ENCODE peak calls at places on chromosomes 4 and X, in six cellular contexts. W, F, J, O, V and N are unnamed samples.
A peak's percentile ranks its signal among the peaks of the same experiment; 100 is the strongest.

GRCh38 chrX:40878821-40879571 is 143.7 kb upstream of the MED14 start:
- DNase-seq in V (no peak), J (no peak), W (no peak), F (peak; percentile 13), O (no peak), N (no peak)

GRCh38 chr4:58261526-58261925 is 1151.3 kb upstream of the IGFBP7 start:
- DNase-seq in O (no peak), W (no peak), F (no peak), V (no peak), J (no peak), N (no peak)

GRCh38 chr4:1403591-1404572 is 2.4 kb downstream of the NKX1-1 start:
- DNase-seq in J (no peak), O (peak; percentile 47), V (no peak), F (no peak), W (no peak), N (no peak)

GRCh38 chrX:88560673-88561330 is 186.2 kb upstream of the CPXCR1 start:
- DNase-seq in J (no peak), F (peak; percentile 8), O (no peak), V (no peak), W (no peak), N (no peak)

GRCh38 chrX:143788265-143788664 is 67.7 kb upstream of the SPANXN2 start:
- DNase-seq in J (no peak), F (peak; percentile 31), O (no peak), W (no peak), V (peak; percentile 46), N (no peak)

GRCh38 chrX:28576117-28576516 is 11.1 kb upstream of the IL1RAPL1 start:
- DNase-seq in F (no peak), W (no peak), J (no peak), O (no peak), V (no peak), N (no peak)

GRCh38 chr4:173934201-173934600 is 349.3 kb downstream of the FBXO8 start:
- DNase-seq in W (no peak), J (peak; percentile 9), F (no peak), V (peak; percentile 58), O (no peak), N (no peak)

GRCh38 chr4:163193717-163194116 is 27.0 kb upstream of the NAF1 start:
- DNase-seq in V (no peak), W (no peak), O (no peak), J (no peak), F (no peak), N (no peak)

GRCh38 chrX:68232206-68232605 is 201.1 kb downstream of the OPHN1 start:
- DNase-seq in J (peak; percentile 9), V (no peak), F (no peak), W (no peak), O (no peak), N (no peak)

GRCh38 chr4:54971474-54971950 is 153.9 kb downstream of the KDR start:
- DNase-seq in V (peak; percentile 63), O (no peak), F (peak; percentile 60), J (peak; percentile 47), W (peak; percentile 21), N (no peak)

GRCh38 chr4:54254915-54255246 is 25.8 kb downstream of the PDGFRA start:
- DNase-seq in F (no peak), O (no peak), J (no peak), V (peak; percentile 50), W (no peak), N (no peak)

GRCh38 chr4:124018383-124019317 is 622.1 kb downstream of the SPRY1 start:
- DNase-seq in F (no peak), J (peak; percentile 61), O (peak; percentile 61), W (peak; percentile 66), V (peak; percentile 93), N (no peak)

GRCh38 chr4:165199286-165199685 is 8.1 kb upstream of the KLHL2 start:
- DNase-seq in W (no peak), O (no peak), V (no peak), F (no peak), J (peak; percentile 26), N (no peak)

GRCh38 chrX:63275127-63275526 is 76.0 kb downstream of the SPIN4 start:
- DNase-seq in F (peak; percentile 22), J (peak; percentile 35), V (peak; percentile 25), W (no peak), O (peak; percentile 54), N (no peak)

GRCh38 chrX:131747173-131747572 is 203.3 kb downstream of the OR13H1 start:
- DNase-seq in J (peak; percentile 16), W (no peak), F (no peak), V (peak; percentile 88), O (peak; percentile 65), N (no peak)

GRCh38 chrX:136260801-136261200 is 9.6 kb upstream of the MAP7D3 start:
- DNase-seq in J (peak; percentile 83), W (no peak), O (no peak), F (no peak), V (peak; percentile 84), N (no peak)

GRCh38 chrX:153669901-153670731 is 3.5 kb downstream of the PNCK start:
- DNase-seq in V (no peak), O (peak; percentile 49), J (no peak), F (no peak), W (no peak), N (no peak)

GRCh38 chrX:115174548-115174947 is 14.7 kb upstream of the RBMXL3 start:
- DNase-seq in O (no peak), J (no peak), V (no peak), F (no peak), W (no peak), N (no peak)

GRCh38 chr4:172842759-172843158 is 325.9 kb upstream of the GALNT7 start:
- DNase-seq in W (no peak), V (no peak), J (no peak), F (peak; percentile 75), O (no peak), N (no peak)

GRCh38 chr4:1169691-1170096 is 2.7 kb downstream of the SPON2 start:
- DNase-seq in V (no peak), W (no peak), J (no peak), O (no peak), F (no peak), N (no peak)

GRCh38 chr4:24322517-24322916 is 261.8 kb downstream of the DHX15 start:
- DNase-seq in J (peak; percentile 46), F (no peak), O (no peak), V (peak; percentile 52), W (no peak), N (no peak)

GRCh38 chr4:158938462-158939044 is 164.3 kb upstream of the RAPGEF2 start:
- DNase-seq in F (no peak), J (peak; percentile 13), V (peak; percentile 75), W (no peak), O (no peak), N (no peak)

GRCh38 chrX:68685722-68686683 is 38.5 kb downstream of the STARD8 start:
- DNase-seq in O (no peak), J (peak; percentile 72), V (peak; percentile 85), W (no peak), F (peak; percentile 50), N (no peak)

GRCh38 chrX:129979207-129979920 is 3.1 kb upstream of the BCORL1 start:
- DNase-seq in W (no peak), V (no peak), F (peak; percentile 51), J (no peak), O (no peak), N (no peak)

GRCh38 chr4:78356251-78356650 is 195.3 kb upstream of the ANXA3 start:
- DNase-seq in W (no peak), J (no peak), F (no peak), O (no peak), V (no peak), N (no peak)

GRCh38 chr4:24763631-24764302 is 31.6 kb upstream of the SOD3 start:
- DNase-seq in W (peak; percentile 69), J (peak; percentile 86), F (no peak), V (peak; percentile 57), O (no peak), N (no peak)

GRCh38 chr4:32031026-32031425 is 1310.9 kb downstream of the PCDH7 start:
- DNase-seq in W (no peak), J (no peak), F (no peak), V (no peak), O (no peak), N (no peak)

GRCh38 chrX:11461181-11462001 is 168.2 kb downstream of the AMELX start:
- DNase-seq in V (peak; percentile 55), O (no peak), J (peak; percentile 26), F (no peak), W (no peak), N (no peak)

GRCh38 chr4:53161475-53162423 is 204.1 kb downstream of the SCFD2 start:
- DNase-seq in J (no peak), F (no peak), O (no peak), V (peak; percentile 27), W (no peak), N (no peak)

GRCh38 chrX:17631647-17632046 is 105.6 kb upstream of the SCML1 start:
- DNase-seq in V (no peak), W (no peak), O (no peak), F (no peak), J (no peak), N (no peak)

GRCh38 chr4:113901994-113902787 is 77.3 kb downstream of the ARSJ start:
- DNase-seq in O (peak; percentile 85), V (no peak), W (no peak), J (no peak), F (no peak), N (no peak)